ENCODE peak calls at places on chromosomes 12 and 14, in five cellular contexts. B, U, K, W and Z are unnamed samples.

GRCh38 chr12:81759215-81759991 is at the start of gene PPFIA2:
- DNase-seq in K (no peak), B (peak), U (no peak), W (peak), Z (no peak)

GRCh38 chr12:107543841-107544240 is 141.8 kb upstream of the PWP1 start:
- DNase-seq in B (no peak), K (no peak), W (no peak), U (no peak), Z (no peak)

GRCh38 chr14:78162202-78162601 is 8.0 kb upstream of the NRXN3 start:
- DNase-seq in W (no peak), B (no peak), K (no peak), U (no peak), Z (no peak)

GRCh38 chr14:71688576-71688975 is 243.7 kb upstream of the RGS6 start:
- DNase-seq in B (no peak), K (no peak), U (no peak), W (no peak), Z (no peak)

GRCh38 chr12:48977290-48978281 is 536 bp upstream of the WNT1 start:
- DNase-seq in B (peak), U (peak), K (peak), W (peak), Z (no peak)

GRCh38 chr14:36626150-36626549 is 35.5 kb upstream of the PAX9 start:
- DNase-seq in U (no peak), B (no peak), W (no peak), K (no peak), Z (no peak)

GRCh38 chr12:2075558-2076195 is 22.9 kb downstream of the CACNA1C start:
- DNase-seq in U (no peak), W (no peak), B (no peak), K (no peak), Z (no peak)

GRCh38 chr14:30906752-30907658 is 32.6 kb downstream of the COCH start:
- DNase-seq in U (no peak), W (no peak), K (no peak), B (peak), Z (no peak)

GRCh38 chr12:6532927-6533652 is 1.2 kb upstream of the GAPDH start:
- DNase-seq in K (peak), B (peak), W (peak), U (peak), Z (peak)

GRCh38 chr12:103334447-103334846 is 161.3 kb downstream of the C12orf42 start:
- DNase-seq in U (no peak), K (no peak), B (no peak), W (no peak), Z (no peak)

DNA sequence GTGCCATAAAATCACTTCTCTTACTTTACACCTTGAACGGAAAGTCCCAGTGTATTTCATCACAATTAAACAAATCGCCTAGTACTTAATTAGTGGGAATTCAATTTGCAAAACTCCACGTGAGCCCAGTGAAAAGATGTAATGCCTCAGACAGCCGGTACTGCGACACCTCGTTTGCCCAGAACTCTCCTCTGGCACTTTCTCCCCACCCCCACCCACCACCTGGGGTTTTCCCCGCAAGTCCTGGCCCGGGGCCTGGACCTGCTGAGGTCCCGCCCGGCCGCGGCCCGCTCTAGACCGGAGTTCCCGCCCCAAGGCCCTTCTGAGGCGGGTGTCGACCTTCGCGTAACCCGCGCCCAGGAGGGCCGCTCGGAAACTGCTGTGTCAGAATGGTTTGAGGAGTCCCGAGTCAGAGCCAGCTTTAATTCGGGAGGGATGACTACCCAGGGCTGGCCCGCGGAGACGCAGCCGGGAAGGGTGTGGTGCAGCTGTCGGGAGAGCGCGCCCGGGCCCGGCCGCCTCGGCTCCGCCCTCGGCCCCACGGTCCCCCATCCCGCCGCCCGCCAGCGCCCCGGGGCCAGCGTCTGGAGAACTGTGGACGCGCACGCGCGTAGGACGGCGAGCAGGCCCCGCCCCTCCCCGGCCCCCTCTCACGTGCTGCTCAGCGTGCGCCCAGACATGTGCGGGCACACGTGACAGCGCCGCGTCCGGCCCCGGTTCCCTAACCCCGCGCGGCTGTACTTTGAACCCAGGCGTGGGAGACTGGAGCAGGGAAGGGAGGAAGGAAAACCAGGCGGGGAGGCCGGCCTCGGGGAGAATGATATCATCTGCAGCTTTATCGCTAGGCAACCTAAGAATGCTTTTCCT is 10.8 kb downstream of the BHLHE41 start:
- DNase-seq in W (peak), U (peak), K (peak), B (peak), Z (peak)
- TF ChIP-seq CTCF in W (peak), U (peak), K (peak), B (peak), Z (peak)

GRCh38 chr14:94478420-94478819 is 2.4 kb upstream of the SERPINA9 start:
- DNase-seq in U (no peak), B (no peak), W (no peak), K (no peak), Z (no peak)
- H3K27ac ChIP-seq in U (no peak), B (no peak), W (no peak), K (no peak), Z (no peak)

GRCh38 chr12:41437578-41437977 is 249.5 kb downstream of the PDZRN4 start:
- DNase-seq in W (no peak), K (no peak), B (no peak), U (no peak), Z (no peak)

GRCh38 chr12:41436076-41436475 is 248.0 kb downstream of the PDZRN4 start:
- DNase-seq in B (no peak), K (no peak), W (no peak), U (no peak), Z (no peak)

GRCh38 chr12:41439134-41439533 is 251.0 kb downstream of the PDZRN4 start:
- DNase-seq in U (no peak), W (no peak), K (no peak), B (no peak), Z (no peak)

GRCh38 chr12:41433460-41433859 is 245.3 kb downstream of the PDZRN4 start:
- DNase-seq in W (no peak), U (no peak), K (no peak), B (no peak), Z (no peak)
- H3K4me3 ChIP-seq in W (no peak), U (no peak), K (no peak), B (no peak), Z (no peak)

GRCh38 chr14:77077040-77077439 is 21.0 kb upstream of the CIPC start:
- DNase-seq in U (no peak), W (peak), B (no peak), K (no peak), Z (no peak)
- TF ChIP-seq CTCF in U (no peak), W (no peak), B (no peak), K (no peak), Z (no peak)

GRCh38 chr12:96421014-96421413 is 20.8 kb upstream of the CDK17 start:
- DNase-seq in W (no peak), B (no peak), K (no peak), U (no peak), Z (no peak)
- H3K27ac ChIP-seq in W (no peak), B (no peak), K (peak), U (no peak), Z (peak)

GRCh38 chr12:132408001-132408400 is 78.6 kb upstream of the GALNT9 start:
- DNase-seq in W (no peak), B (no peak), U (no peak), K (no peak), Z (no peak)

GRCh38 chr12:132407525-132407924 is 78.1 kb upstream of the GALNT9 start:
- DNase-seq in U (no peak), B (peak), W (no peak), K (no peak), Z (no peak)

GRCh38 chr12:132410296-132410625 is 79.7 kb upstream of the FBRSL1 start:
- DNase-seq in B (no peak), U (no peak), K (no peak), W (no peak), Z (no peak)

GRCh38 chr12:132409495-132410295 is 80.3 kb upstream of the FBRSL1 start:
- DNase-seq in K (no peak), W (no peak), B (no peak), U (no peak), Z (no peak)

GRCh38 chr12:132408626-132409494 is 79.5 kb upstream of the GALNT9 start:
- DNase-seq in W (no peak), B (no peak), K (no peak), U (no peak), Z (no peak)
- H3K4me3 ChIP-seq in W (no peak), B (no peak), K (no peak), U (no peak), Z (no peak)